ENCODE peak calls at places on chromosome 5, in seven cellular contexts. One of them, this sample, is unnamed.

GRCh38 chr5:172451771-172452197 is 2.5 kb downstream of the SH3PXD2B start:
- DNase-seq in uterus: peak; percentile 62
- DNase-seq in IMR-90: peak; percentile 90
- DNase-seq in sigmoid colon: peak; percentile 87
- DNase-seq in transverse colon: peak; percentile 42
- DNase-seq in AG04450: no peak
- DNase-seq in A673: peak; percentile 28
- DNase-seq in this sample: peak; percentile 46

GRCh38 chr5:15627109-15627508 is 127.1 kb downstream of the FBXL7 start:
- DNase-seq in transverse colon: no peak
- DNase-seq in sigmoid colon: no peak
- DNase-seq in uterus: no peak
- DNase-seq in A673: no peak
- DNase-seq in AG04450: no peak
- DNase-seq in IMR-90: no peak
- DNase-seq in this sample: no peak

GRCh38 chr5:146720132-146720531 is 158.4 kb downstream of the PPP2R2B start:
- DNase-seq in A673: no peak
- DNase-seq in AG04450: no peak
- DNase-seq in IMR-90: no peak
- DNase-seq in sigmoid colon: no peak
- DNase-seq in uterus: no peak
- DNase-seq in transverse colon: no peak
- DNase-seq in this sample: no peak

GRCh38 chr5:79002374-79002773 is 17.3 kb upstream of the ARSB start:
- DNase-seq in sigmoid colon: no peak
- DNase-seq in transverse colon: no peak
- DNase-seq in IMR-90: no peak
- DNase-seq in A673: no peak
- DNase-seq in uterus: no peak
- DNase-seq in AG04450: no peak
- DNase-seq in this sample: no peak

GRCh38 chr5:58412081-58412480 is 47.8 kb downstream of the PLK2 start:
- DNase-seq in uterus: no peak
- DNase-seq in A673: no peak
- DNase-seq in IMR-90: no peak
- DNase-seq in sigmoid colon: no peak
- DNase-seq in transverse colon: no peak
- DNase-seq in AG04450: no peak
- DNase-seq in this sample: no peak

GRCh38 chr5:78953092-78953800 is 31.9 kb downstream of the ARSB start:
- DNase-seq in uterus: no peak
- DNase-seq in AG04450: no peak
- DNase-seq in A673: no peak
- DNase-seq in IMR-90: peak; percentile 19
- DNase-seq in transverse colon: no peak
- DNase-seq in sigmoid colon: no peak
- DNase-seq in this sample: no peak

GRCh38 chr5:126753227-126753626 is 23.7 kb upstream of the LMNB1 start:
- DNase-seq in AG04450: no peak
- DNase-seq in sigmoid colon: no peak
- DNase-seq in IMR-90: no peak
- DNase-seq in A673: no peak
- DNase-seq in uterus: no peak
- DNase-seq in transverse colon: no peak
- DNase-seq in this sample: no peak

GRCh38 chr5:53180971-53181370 is 71.4 kb upstream of the MOCS2 start:
- DNase-seq in uterus: no peak
- DNase-seq in IMR-90: peak; percentile 4
- DNase-seq in A673: no peak
- DNase-seq in sigmoid colon: no peak
- DNase-seq in transverse colon: no peak
- DNase-seq in AG04450: no peak
- DNase-seq in this sample: no peak

GRCh38 chr5:9339206-9339818 is 206.6 kb downstream of the SEMA5A start:
- DNase-seq in IMR-90: no peak
- DNase-seq in A673: peak; percentile 9
- DNase-seq in transverse colon: no peak
- DNase-seq in AG04450: no peak
- DNase-seq in uterus: no peak
- DNase-seq in sigmoid colon: no peak
- DNase-seq in this sample: no peak

GRCh38 chr5:113493446-113493845 is 5.2 kb upstream of the MCC start:
- DNase-seq in transverse colon: no peak
- DNase-seq in A673: no peak
- DNase-seq in uterus: no peak
- DNase-seq in IMR-90: no peak
- DNase-seq in sigmoid colon: no peak
- DNase-seq in AG04450: no peak
- DNase-seq in this sample: no peak

GRCh38 chr5:33370135-33370472 is 70.7 kb upstream of the TARS1 start:
- DNase-seq in A673: no peak
- DNase-seq in AG04450: peak; percentile 82
- DNase-seq in transverse colon: no peak
- DNase-seq in sigmoid colon: peak; percentile 71
- DNase-seq in uterus: no peak
- DNase-seq in IMR-90: peak; percentile 99
- DNase-seq in this sample: peak; percentile 94

GRCh38 chr5:85452322-85453025 is 1067.8 kb upstream of the EDIL3 start:
- DNase-seq in AG04450: no peak
- DNase-seq in IMR-90: no peak
- DNase-seq in A673: no peak
- DNase-seq in sigmoid colon: no peak
- DNase-seq in transverse colon: no peak
- DNase-seq in uterus: no peak
- DNase-seq in this sample: no peak

GRCh38 chr5:1831677-1832313 is 30.6 kb downstream of the NDUFS6 start:
- DNase-seq in AG04450: no peak
- DNase-seq in sigmoid colon: no peak
- DNase-seq in uterus: no peak
- DNase-seq in IMR-90: no peak
- DNase-seq in A673: no peak
- DNase-seq in transverse colon: no peak
- DNase-seq in this sample: no peak

GRCh38 chr5:171340491-171340890 is 31.4 kb downstream of the TLX3 start:
- DNase-seq in A673: no peak
- DNase-seq in sigmoid colon: no peak
- DNase-seq in AG04450: no peak
- DNase-seq in transverse colon: no peak
- DNase-seq in IMR-90: no peak
- DNase-seq in uterus: no peak
- DNase-seq in this sample: no peak

GRCh38 chr5:55308254-55308836 is 556 bp downstream of the MTREX start:
- DNase-seq in sigmoid colon: no peak
- DNase-seq in IMR-90: peak; percentile 19
- DNase-seq in A673: peak; percentile 38
- DNase-seq in uterus: no peak
- DNase-seq in AG04450: no peak
- DNase-seq in transverse colon: peak; percentile 13
- DNase-seq in this sample: no peak

GRCh38 chr5:94254214-94254613 is 364.2 kb downstream of the KIAA0825 start:
- DNase-seq in transverse colon: no peak
- DNase-seq in AG04450: no peak
- DNase-seq in uterus: no peak
- DNase-seq in A673: no peak
- DNase-seq in sigmoid colon: no peak
- DNase-seq in IMR-90: no peak
- DNase-seq in this sample: no peak

GRCh38 chr5:36156619-36157018 is 4.7 kb downstream of the SKP2 start:
- DNase-seq in A673: no peak
- DNase-seq in IMR-90: peak; percentile 69
- DNase-seq in uterus: no peak
- DNase-seq in sigmoid colon: no peak
- DNase-seq in AG04450: no peak
- DNase-seq in transverse colon: no peak
- DNase-seq in this sample: peak; percentile 34

GRCh38 chr5:164073013-164073535 is 567.7 kb downstream of the MAT2B start:
- DNase-seq in sigmoid colon: no peak
- DNase-seq in transverse colon: no peak
- DNase-seq in AG04450: no peak
- DNase-seq in IMR-90: peak; percentile 43
- DNase-seq in A673: no peak
- DNase-seq in uterus: no peak
- DNase-seq in this sample: no peak

GRCh38 chr5:43389679-43390329 is 22.4 kb downstream of the CCL28 start:
- DNase-seq in AG04450: peak; percentile 75
- DNase-seq in sigmoid colon: no peak
- DNase-seq in uterus: peak; percentile 18
- DNase-seq in transverse colon: peak; percentile 33
- DNase-seq in IMR-90: peak; percentile 90
- DNase-seq in A673: peak; percentile 92
- DNase-seq in this sample: peak; percentile 83

GRCh38 chr5:56588125-56588516 is 227.2 kb upstream of the MAP3K1 start:
- DNase-seq in sigmoid colon: no peak
- DNase-seq in AG04450: no peak
- DNase-seq in IMR-90: no peak
- DNase-seq in A673: no peak
- DNase-seq in uterus: no peak
- DNase-seq in transverse colon: no peak
- DNase-seq in this sample: no peak

GRCh38 chr5:11656940-11657339 is 247.3 kb downstream of the CTNND2 start:
- DNase-seq in uterus: no peak
- DNase-seq in IMR-90: no peak
- DNase-seq in A673: no peak
- DNase-seq in AG04450: no peak
- DNase-seq in sigmoid colon: no peak
- DNase-seq in transverse colon: no peak
- DNase-seq in this sample: no peak

GRCh38 chr5:150271923-150272322 is 17.6 kb downstream of the CAMK2A start:
- DNase-seq in sigmoid colon: no peak
- DNase-seq in A673: no peak
- DNase-seq in uterus: no peak
- DNase-seq in transverse colon: no peak
- DNase-seq in IMR-90: no peak
- DNase-seq in AG04450: no peak
- DNase-seq in this sample: no peak

GRCh38 chr5:150278046-150278760 is 11.4 kb downstream of the CAMK2A start:
- DNase-seq in transverse colon: no peak
- DNase-seq in A673: no peak
- DNase-seq in AG04450: no peak
- DNase-seq in sigmoid colon: no peak
- DNase-seq in uterus: no peak
- DNase-seq in IMR-90: peak; percentile 40
- DNase-seq in this sample: no peak

GRCh38 chr5:150277043-150277442 is 12.5 kb downstream of the CAMK2A start:
- DNase-seq in AG04450: no peak
- DNase-seq in transverse colon: no peak
- DNase-seq in A673: peak; percentile 36
- DNase-seq in uterus: no peak
- DNase-seq in sigmoid colon: no peak
- DNase-seq in IMR-90: no peak
- DNase-seq in this sample: no peak

GRCh38 chr5:150272531-150272930 is 17.0 kb downstream of the CAMK2A start:
- DNase-seq in transverse colon: no peak
- DNase-seq in IMR-90: peak; percentile 52
- DNase-seq in A673: peak; percentile 50
- DNase-seq in uterus: no peak
- DNase-seq in sigmoid colon: no peak
- DNase-seq in AG04450: no peak
- DNase-seq in this sample: no peak

GRCh38 chr5:150274811-150275210 is 14.8 kb downstream of the CAMK2A start:
- DNase-seq in AG04450: no peak
- DNase-seq in uterus: no peak
- DNase-seq in A673: no peak
- DNase-seq in IMR-90: no peak
- DNase-seq in transverse colon: no peak
- DNase-seq in sigmoid colon: no peak
- DNase-seq in this sample: no peak
- TF ChIP-seq CTCF in AG04450: no peak
- TF ChIP-seq CTCF in uterus: no peak
- TF ChIP-seq CTCF in A673: no peak
- TF ChIP-seq CTCF in IMR-90: no peak
- TF ChIP-seq CTCF in transverse colon: no peak
- TF ChIP-seq CTCF in sigmoid colon: no peak
- TF ChIP-seq CTCF in this sample: no peak

GRCh38 chr5:129698661-129699060 is 49.2 kb upstream of the MINAR2 start:
- DNase-seq in AG04450: no peak
- DNase-seq in IMR-90: no peak
- DNase-seq in sigmoid colon: no peak
- DNase-seq in transverse colon: no peak
- DNase-seq in uterus: no peak
- DNase-seq in A673: no peak
- DNase-seq in this sample: no peak
- TF ChIP-seq CTCF in AG04450: peak; percentile 23
- TF ChIP-seq CTCF in IMR-90: no peak
- TF ChIP-seq CTCF in sigmoid colon: no peak
- TF ChIP-seq CTCF in transverse colon: no peak
- TF ChIP-seq CTCF in uterus: no peak
- TF ChIP-seq CTCF in A673: peak; percentile 28
- TF ChIP-seq CTCF in this sample: peak; percentile 4

GRCh38 chr5:125412051-125412560 is 665.7 kb upstream of the ZNF608 start:
- DNase-seq in transverse colon: peak; percentile 36
- DNase-seq in uterus: no peak
- DNase-seq in sigmoid colon: peak; percentile 59
- DNase-seq in AG04450: no peak
- DNase-seq in A673: peak; percentile 12
- DNase-seq in IMR-90: no peak
- DNase-seq in this sample: no peak

GRCh38 chr5:125411163-125412050 is 665.0 kb upstream of the ZNF608 start:
- DNase-seq in sigmoid colon: peak; percentile 59
- DNase-seq in AG04450: no peak
- DNase-seq in A673: peak; percentile 76
- DNase-seq in transverse colon: peak; percentile 33
- DNase-seq in IMR-90: peak; percentile 39
- DNase-seq in uterus: no peak
- DNase-seq in this sample: no peak

GRCh38 chr5:125410501-125411162 is 664.2 kb upstream of the ZNF608 start:
- DNase-seq in A673: peak; percentile 73
- DNase-seq in IMR-90: peak; percentile 67
- DNase-seq in uterus: no peak
- DNase-seq in transverse colon: no peak
- DNase-seq in sigmoid colon: no peak
- DNase-seq in AG04450: no peak
- DNase-seq in this sample: peak; percentile 25

GRCh38 chr5:125413861-125414260 is 667.4 kb upstream of the ZNF608 start:
- DNase-seq in AG04450: no peak
- DNase-seq in IMR-90: no peak
- DNase-seq in uterus: no peak
- DNase-seq in transverse colon: no peak
- DNase-seq in A673: no peak
- DNase-seq in sigmoid colon: no peak
- DNase-seq in this sample: no peak

GRCh38 chr5:125412561-125413535 is 666.4 kb upstream of the ZNF608 start:
- DNase-seq in transverse colon: peak; percentile 79
- DNase-seq in sigmoid colon: peak; percentile 82
- DNase-seq in uterus: peak; percentile 62
- DNase-seq in A673: peak; percentile 91
- DNase-seq in AG04450: peak; percentile 66
- DNase-seq in IMR-90: peak; percentile 91
- DNase-seq in this sample: peak; percentile 33
- TF ChIP-seq CTCF in transverse colon: peak; percentile 37
- TF ChIP-seq CTCF in sigmoid colon: peak; percentile 24
- TF ChIP-seq CTCF in uterus: peak; percentile 34
- TF ChIP-seq CTCF in A673: peak; percentile 67
- TF ChIP-seq CTCF in AG04450: peak; percentile 57
- TF ChIP-seq CTCF in IMR-90: peak; percentile 42
- TF ChIP-seq CTCF in this sample: peak; percentile 54

DNA sequence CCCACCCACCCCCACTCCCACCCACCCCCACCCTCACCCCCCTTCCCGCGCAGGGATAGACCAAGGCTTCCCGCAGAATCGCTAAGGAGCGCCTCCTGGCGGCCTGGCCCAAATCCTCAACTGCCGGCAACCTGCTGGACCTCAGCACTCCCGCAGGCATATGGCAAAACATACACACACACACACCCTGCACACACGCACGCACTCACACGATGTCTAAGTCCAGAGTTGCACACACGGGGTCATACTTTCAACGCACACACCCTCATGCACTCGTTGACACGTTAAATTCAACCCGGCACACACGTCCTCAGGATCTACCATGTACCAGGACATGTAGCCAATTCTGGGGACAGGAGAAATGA is 1.7 kb downstream of the CPLX2 start:
- DNase-seq in transverse colon: no peak
- DNase-seq in AG04450: no peak
- DNase-seq in A673: peak; percentile 5
- DNase-seq in IMR-90: no peak
- DNase-seq in sigmoid colon: no peak
- DNase-seq in uterus: no peak
- DNase-seq in this sample: no peak
- TF ChIP-seq CTCF in transverse colon: no peak
- TF ChIP-seq CTCF in AG04450: peak; percentile 18
- TF ChIP-seq CTCF in A673: peak; percentile 33
- TF ChIP-seq CTCF in IMR-90: peak; percentile 4
- TF ChIP-seq CTCF in sigmoid colon: no peak
- TF ChIP-seq CTCF in uterus: no peak
- TF ChIP-seq CTCF in this sample: peak; percentile 17

This sample was measured in AG09309.